ENCODE peak calls at places on chromosomes 7 and 10, in six cellular contexts. S is activated T-cell treated with anti-CD3 and anti-CD28 coated beads, Interleukin-2, amount 50 U/mL, for 4 hours; O is A549; Y is Right ventricle myocardium superior; A is omental fat pad; G is stimulated activated naive CD8-positive, alpha-beta T cell treated with anti-CD3 and anti-CD28 coated beads, Interleukin-15, amount 100 ng/mL, for 72 hours. V is an unnamed sample.

GRCh38 chr7:2488681-2489080 is 12.5 kb upstream of the GRIFIN start:
- ATAC-seq in S (no peak), O (no peak), Y (peak; percentile 6), A (no peak), G (peak; percentile 37), V (no peak)

GRCh38 chr7:80984619-80985018 is 65.8 kb upstream of the SEMA3C start:
- ATAC-seq in S (no peak), O (no peak), Y (no peak), A (no peak), G (no peak), V (no peak)

GRCh38 chr10:13399236-13399635 is 51.1 kb upstream of the SEPHS1 start:
- ATAC-seq in S (no peak), O (no peak), Y (no peak), A (no peak), G (no peak), V (no peak)

GRCh38 chr10:24351883-24352778 is 143.2 kb downstream of the KIAA1217 start:
- ATAC-seq in S (no peak), O (no peak), Y (no peak), A (no peak), G (no peak), V (no peak)

GRCh38 chr10:69425513-69426298 is 9.0 kb upstream of the TACR2 start:
- ATAC-seq in S (peak; percentile 38), O (no peak), Y (no peak), A (no peak), G (no peak), V (no peak)

GRCh38 chr10:69061305-69062161 is 26.4 kb upstream of the SRGN start:
- ATAC-seq in S (peak; percentile 28), O (peak; percentile 87), Y (peak; percentile 89), A (peak; percentile 88), G (peak; percentile 41), V (peak; percentile 79)

GRCh38 chr7:98266840-98267239 is 14.6 kb upstream of the BRI3 start:
- ATAC-seq in S (no peak), O (peak; percentile 62), Y (no peak), A (no peak), G (no peak), V (no peak)

GRCh38 chr10:30215631-30216030 is 133.4 kb downstream of the MTPAP start:
- ATAC-seq in S (no peak), O (no peak), Y (peak; percentile 43), A (no peak), G (no peak), V (no peak)

GRCh38 chr10:120719333-120719732 is 131.8 kb upstream of the WDR11 start:
- ATAC-seq in S (no peak), O (no peak), Y (no peak), A (no peak), G (no peak), V (peak; percentile 31)

GRCh38 chr7:92133133-92133736 is 1.0 kb downstream of the CYP51A1 start:
- ATAC-seq in S (peak; percentile 7), O (peak; percentile 44), Y (peak; percentile 8), A (no peak), G (peak; percentile 57), V (peak; percentile 42)

GRCh38 chr7:128814496-128814895 is 15.7 kb upstream of the FLNC start:
- ATAC-seq in S (no peak), O (no peak), Y (no peak), A (no peak), G (no peak), V (no peak)

GRCh38 chr10:20970708-20971107 is 73.6 kb upstream of the NEBL start:
- ATAC-seq in S (no peak), O (no peak), Y (no peak), A (no peak), G (no peak), V (no peak)

GRCh38 chr7:17044396-17044795 is 162.6 kb upstream of the AGR3 start:
- ATAC-seq in S (no peak), O (peak; percentile 43), Y (no peak), A (no peak), G (no peak), V (no peak)

GRCh38 chr10:7258948-7259523 is 151.8 kb downstream of the SFMBT2 start:
- ATAC-seq in S (peak; percentile 43), O (no peak), Y (peak; percentile 45), A (no peak), G (peak; percentile 89), V (peak; percentile 69)

GRCh38 chr10:108601856-108602255 is 1321.5 kb downstream of the XPNPEP1 start:
- ATAC-seq in S (no peak), O (no peak), Y (no peak), A (no peak), G (no peak), V (no peak)

GRCh38 chr7:3482147-3482921 is 181.3 kb downstream of the SDK1 start:
- ATAC-seq in S (no peak), O (peak; percentile 94), Y (no peak), A (no peak), G (no peak), V (no peak)

GRCh38 chr7:34720289-34720688 is 62.3 kb downstream of the NPSR1 start:
- ATAC-seq in S (no peak), O (no peak), Y (no peak), A (no peak), G (no peak), V (no peak)

GRCh38 chr10:15374156-15374555 is 3.1 kb upstream of the FAM171A1 start:
- ATAC-seq in S (no peak), O (no peak), Y (no peak), A (no peak), G (no peak), V (no peak)

V was measured in stimulated activated memory B cell treated with anti-CD40 and anti-IgM and Interleukin-4, amounts not matched to agents 10 μg/mL and 1 μg/mL and 100 μg/mL, for 72 hours.